ENCODE peak calls at places on chromosome 13, in four cellular contexts. T, Q, M and D are unnamed samples.

GRCh38 chr13:89923731-89924130 is 1423.8 kb upstream of the MIR17HG start:
- DNase-seq in Q (no peak), M (no peak), T (no peak), D (no peak)

GRCh38 chr13:76973920-76974617 is 17.8 kb upstream of the CLN5 start:
- DNase-seq in Q (no peak), M (no peak), T (no peak), D (no peak)

GRCh38 chr13:53382008-53382407 is 353.4 kb downstream of the OLFM4 start:
- DNase-seq in Q (no peak), M (no peak), T (no peak), D (no peak)

GRCh38 chr13:110319774-110320509 is 12.9 kb downstream of the COL4A2 start:
- DNase-seq in Q (peak), M (no peak), T (no peak), D (no peak)

GRCh38 chr13:35720690-35721554 is 244.4 kb upstream of the MAB21L1 start:
- DNase-seq in M (peak), T (peak), Q (no peak), D (peak)

GRCh38 chr13:46561691-46562090 is 8.7 kb downstream of the LRCH1 start:
- DNase-seq in Q (no peak), M (no peak), T (no peak), D (no peak)

GRCh38 chr13:33640832-33641231 is 177.1 kb upstream of the RFC3 start:
- DNase-seq in T (no peak), Q (no peak), M (no peak), D (no peak)

GRCh38 chr13:95641291-95641811 is 3.2 kb downstream of the DZIP1 start:
- DNase-seq in M (no peak), Q (no peak), T (no peak), D (no peak)

GRCh38 chr13:70043685-70044084 is 63.9 kb upstream of the ATXN8OS start:
- DNase-seq in Q (no peak), T (no peak), M (no peak), D (no peak)

GRCh38 chr13:107650081-107650701 is 565.1 kb downstream of the LIG4 start:
- DNase-seq in T (peak), Q (peak), M (peak), D (peak)

GRCh38 chr13:44132710-44133109 is 240.9 kb upstream of the SERP2 start:
- DNase-seq in Q (peak), M (peak), T (no peak), D (peak)

GRCh38 chr13:110855363-110855762 is 59.5 kb downstream of the ANKRD10 start:
- DNase-seq in Q (no peak), M (no peak), T (no peak), D (no peak)

GRCh38 chr13:58542530-58542929 is 911.0 kb downstream of the PCDH17 start:
- DNase-seq in M (no peak), Q (no peak), T (no peak), D (no peak)

GRCh38 chr13:65613004-65613403 is 1617.1 kb downstream of the PCDH9 start:
- DNase-seq in M (no peak), T (no peak), Q (no peak), D (no peak)

GRCh38 chr13:95492044-95492801 is 60.3 kb upstream of the CLDN10 start:
- DNase-seq in T (peak), M (no peak), Q (no peak), D (no peak)

GRCh38 chr13:49679244-49679643 is 12.0 kb downstream of the EBPL start:
- DNase-seq in M (no peak), Q (no peak), T (no peak), D (no peak)

GRCh38 chr13:63124863-63125262 is 1709.2 kb upstream of the PCDH20 start:
- DNase-seq in Q (no peak), T (no peak), M (no peak), D (no peak)

GRCh38 chr13:74135306-74136088 is 1.3 kb upstream of the KLF12 start:
- DNase-seq in Q (peak), T (peak), M (peak), D (peak)

GRCh38 chr13:47904239-47904638 is 96.8 kb downstream of the SUCLA2 start:
- DNase-seq in Q (no peak), M (no peak), T (no peak), D (no peak)

GRCh38 chr13:50969691-50970090 is 60.1 kb downstream of the RNASEH2B start:
- DNase-seq in T (peak), Q (no peak), M (no peak), D (no peak)

GRCh38 chr13:31175847-31176536 is 14.3 kb upstream of the HSPH1 start:
- DNase-seq in M (no peak), T (no peak), Q (no peak), D (no peak)

GRCh38 chr13:107721436-107721835 is 493.9 kb downstream of the LIG4 start:
- DNase-seq in Q (no peak), T (no peak), M (no peak), D (no peak)

GRCh38 chr13:98214707-98215106 is 37.6 kb upstream of the RNF113B start:
- DNase-seq in T (no peak), Q (no peak), M (no peak), D (peak)

GRCh38 chr13:99265162-99265822 is 7.1 kb upstream of the GPR18 start:
- DNase-seq in Q (no peak), M (no peak), T (no peak), D (no peak)

DNA sequence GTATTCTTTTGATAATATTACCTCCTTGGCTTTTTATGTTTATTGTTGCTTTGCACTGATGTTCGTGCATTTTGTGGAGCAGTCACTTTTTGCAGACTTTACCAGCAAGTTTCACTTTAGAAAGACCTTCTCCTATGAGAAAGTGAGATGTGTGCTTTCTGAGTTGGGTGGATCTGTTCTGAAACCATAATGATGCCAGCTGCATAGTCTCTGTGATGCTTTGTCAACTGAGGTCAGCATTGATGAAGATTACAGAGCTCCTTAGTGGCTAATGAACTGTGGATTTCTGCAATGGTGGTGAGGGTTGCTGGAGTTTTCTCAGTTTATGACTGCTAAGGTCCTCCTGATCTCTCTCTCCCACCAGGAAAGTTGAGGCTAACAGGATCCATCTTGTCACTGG is 309.9 kb upstream of the SLITRK6 start:
- DNase-seq in Q (no peak), M (no peak), T (no peak), D (no peak)
- H3K4me3 ChIP-seq in Q (no peak), M (no peak), T (no peak), D (no peak)

DNA sequence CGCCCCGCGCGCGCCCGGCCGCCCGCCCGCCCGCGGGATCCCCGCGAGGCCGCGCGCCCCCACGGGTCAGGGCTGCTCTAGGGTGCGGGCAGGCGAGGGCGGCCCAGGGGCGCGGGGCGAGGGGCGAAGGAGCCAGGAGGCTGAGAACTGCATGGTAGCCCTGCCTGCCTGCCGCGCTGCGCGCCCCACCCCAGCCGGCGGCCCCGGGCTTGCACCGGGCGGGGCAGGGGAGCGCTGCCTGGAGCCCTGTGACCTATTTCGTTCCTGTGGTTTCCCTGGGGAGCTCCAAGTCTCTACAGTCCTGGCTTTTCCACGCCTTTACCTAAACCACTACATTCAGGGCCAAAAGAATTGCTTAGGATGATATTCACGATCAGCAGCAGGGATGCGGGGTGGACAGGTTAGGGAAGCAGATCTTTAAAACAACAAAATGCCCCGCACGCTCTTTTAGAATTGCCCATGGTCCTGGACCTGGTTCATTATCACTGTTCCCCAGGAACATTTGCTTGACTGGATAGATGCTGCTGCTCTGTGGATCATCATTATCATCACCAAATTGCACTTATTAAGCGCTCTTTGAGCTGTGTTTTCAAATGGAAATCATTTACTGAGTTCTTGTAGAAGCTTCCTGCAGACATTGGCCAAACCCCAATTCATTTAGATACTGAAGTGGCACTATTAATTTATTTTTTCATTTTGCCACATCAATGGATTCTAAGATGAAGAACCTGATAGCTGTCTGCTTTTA is 423 bp upstream of the GPR12 start:
- DNase-seq in M (no peak), Q (no peak), T (no peak), D (no peak)
- H3K27ac ChIP-seq in M (no peak), Q (no peak), T (no peak), D (no peak)

GRCh38 chr13:106530209-106530906 is 5.1 kb downstream of the EFNB2 start:
- DNase-seq in Q (no peak), M (no peak), T (no peak), D (no peak)

GRCh38 chr13:106530907-106531520 is 4.4 kb downstream of the EFNB2 start:
- DNase-seq in Q (no peak), M (no peak), T (no peak), D (no peak)

GRCh38 chr13:106528711-106529414 is 6.6 kb downstream of the EFNB2 start:
- DNase-seq in T (no peak), M (no peak), Q (no peak), D (no peak)

GRCh38 chr13:106527806-106528205 is 7.7 kb downstream of the EFNB2 start:
- DNase-seq in T (no peak), Q (no peak), M (no peak), D (no peak)

DNA sequence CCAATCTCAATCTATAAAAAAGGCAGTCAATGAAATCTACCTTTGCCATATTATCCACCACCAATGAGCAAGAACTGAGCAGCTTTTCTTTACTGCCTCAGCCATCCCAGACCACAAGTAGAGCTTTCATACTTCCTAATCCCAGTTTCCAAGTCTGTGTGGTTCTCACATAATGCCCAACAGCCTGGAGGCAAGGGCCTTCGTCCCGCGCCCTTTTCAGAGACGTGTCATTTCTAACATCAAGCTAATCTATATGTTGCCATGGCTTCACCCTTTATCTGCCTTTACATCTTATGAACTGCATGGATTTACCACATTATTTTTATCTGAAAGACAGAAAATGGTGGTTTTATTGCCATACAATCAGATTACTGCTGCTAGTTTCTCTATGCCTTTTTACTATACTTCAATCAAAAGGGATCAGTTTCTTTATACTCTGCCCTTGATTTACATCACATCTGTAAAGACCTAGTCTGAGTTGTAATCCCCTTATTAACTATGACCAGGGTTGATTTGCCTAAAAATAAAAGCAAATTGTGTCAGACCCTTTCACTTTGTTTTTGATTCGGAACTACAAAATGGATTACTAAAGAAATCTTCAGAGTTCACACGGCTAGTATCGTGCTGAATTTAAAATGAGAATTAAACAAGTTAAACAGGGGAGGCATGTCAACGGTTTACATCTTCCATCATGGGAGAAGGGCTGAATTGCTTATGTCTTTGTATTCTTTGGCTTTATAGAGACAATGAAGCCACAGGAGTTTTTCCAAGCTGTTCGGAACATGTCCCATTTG is 5.8 kb downstream of the EFNB2 start:
- DNase-seq in T (no peak), Q (no peak), M (no peak), D (no peak)
- H3K4me3 ChIP-seq in T (no peak), Q (no peak), M (no peak), D (no peak)

GRCh38 chr13:114079601-114080536 is 52.6 kb downstream of the RASA3 start:
- DNase-seq in T (peak), M (no peak), Q (no peak), D (no peak)
- H3K27ac ChIP-seq in T (no peak), M (no peak), Q (no peak), D (no peak)

GRCh38 chr13:75365724-75366173 is 116.2 kb downstream of the TBC1D4 start:
- DNase-seq in T (no peak), M (no peak), Q (no peak), D (no peak)
- H3K4me3 ChIP-seq in T (no peak), M (no peak), Q (no peak), D (no peak)

GRCh38 chr13:40273173-40274000 is 393.1 kb downstream of the FOXO1 start:
- DNase-seq in Q (no peak), M (no peak), T (no peak), D (no peak)
- H3K27ac ChIP-seq in Q (no peak), M (no peak), T (no peak), D (no peak)

GRCh38 chr13:67078062-67078461 is 152.1 kb downstream of the PCDH9 start:
- DNase-seq in Q (no peak), M (no peak), T (no peak), D (no peak)

GRCh38 chr13:67071918-67072598 is 158.1 kb downstream of the PCDH9 start:
- DNase-seq in T (no peak), Q (no peak), M (no peak), D (no peak)

GRCh38 chr13:67076378-67076777 is 153.8 kb downstream of the PCDH9 start:
- DNase-seq in M (no peak), Q (no peak), T (no peak), D (no peak)

GRCh38 chr13:67077132-67077531 is 153.0 kb downstream of the PCDH9 start:
- DNase-seq in Q (no peak), T (no peak), M (no peak), D (no peak)

DNA sequence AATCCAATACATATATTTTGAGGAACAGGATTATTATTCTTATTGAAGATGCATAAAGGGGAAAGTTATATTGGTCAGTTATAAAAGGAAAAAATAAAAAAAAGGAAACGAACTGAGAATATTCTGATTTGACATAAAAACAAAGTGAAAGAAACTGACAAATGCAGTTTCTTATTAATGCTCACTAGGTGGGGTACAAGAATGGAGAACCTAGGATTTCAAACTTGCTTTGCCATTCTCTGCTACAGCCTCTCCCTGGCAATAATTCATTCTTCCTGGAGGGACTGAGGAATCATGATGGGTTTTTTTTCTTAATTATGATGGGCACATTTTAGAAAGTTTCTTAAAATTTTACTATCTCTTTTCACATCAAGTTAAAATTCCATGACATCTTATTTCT is 154.9 kb downstream of the PCDH9 start:
- DNase-seq in Q (no peak), T (no peak), M (no peak), D (no peak)
- H3K4me3 ChIP-seq in Q (no peak), T (no peak), M (no peak), D (no peak)

GRCh38 chr13:37905736-37906135 is 36.2 kb upstream of the TRPC4 start:
- DNase-seq in T (no peak), M (no peak), Q (no peak), D (no peak)
- H3K27ac ChIP-seq in T (no peak), M (no peak), Q (no peak), D (no peak)